ENCODE peak calls at places on chromosome 16, in eight cellular contexts. N is fibroblast of lung; Y is EH; G is tibial artery; J is activated CD4-positive, alpha-beta T cell treated with anti-CD3 and anti-CD28 coated beads, Interleukin-2, amount 50 U/mL, for 48 hours; K is neural crest cell; V is cardiac muscle cell; F is omental fat pad. Q is an unnamed sample.

GRCh38 chr16:51181495-51181795 is 30.4 kb upstream of the SALL1 start:
- DNase-seq in Y (peak), F (no peak), V (no peak), K (peak), J (no peak), N (peak), G (no peak), Q (no peak)

GRCh38 chr16:68093816-68094613 is 8.8 kb downstream of the NFATC3 start:
- DNase-seq in N (peak), K (no peak), G (no peak), F (no peak), Y (peak), V (peak), J (no peak), Q (no peak)

GRCh38 chr16:3459401-3460090 is 16.1 kb downstream of the NAA60 start:
- DNase-seq in N (peak), K (no peak), Y (peak), J (peak), F (no peak), V (no peak), G (no peak), Q (no peak)

GRCh38 chr16:1150511-1150982 is 2.4 kb upstream of the CACNA1H start:
- DNase-seq in Y (peak), F (no peak), V (no peak), N (peak), K (no peak), G (no peak), J (peak), Q (no peak)

GRCh38 chr16:58040496-58040846 is 14.9 kb downstream of the MMP15 start:
- DNase-seq in N (no peak), G (no peak), F (no peak), Y (no peak), V (no peak), K (no peak), J (no peak), Q (no peak)

GRCh38 chr16:31785126-31785525 is 88.5 kb upstream of the ZNF267 start:
- DNase-seq in G (no peak), N (no peak), V (no peak), Y (no peak), K (no peak), J (no peak), F (no peak), Q (no peak)

GRCh38 chr16:88393034-88393433 is 10.3 kb downstream of the ZNF469 start:
- DNase-seq in N (no peak), Y (no peak), F (no peak), V (no peak), K (no peak), G (peak), J (no peak), Q (no peak)

GRCh38 chr16:55660776-55661175 is 5.0 kb downstream of the SLC6A2 start:
- DNase-seq in N (no peak), K (no peak), G (peak), V (no peak), F (no peak), Y (no peak), J (no peak), Q (no peak)

GRCh38 chr16:87701505-87701921 is 64.3 kb downstream of the KLHDC4 start:
- DNase-seq in J (no peak), K (no peak), G (no peak), F (no peak), Y (no peak), V (no peak), N (no peak), Q (no peak)

GRCh38 chr16:83899272-83899897 is 470 bp downstream of the MLYCD start:
- DNase-seq in J (peak), N (peak), Y (peak), V (peak), G (peak), K (peak), F (no peak), Q (no peak)

GRCh38 chr16:69476920-69477418 is 52.5 kb downstream of the CYB5B start:
- DNase-seq in N (peak), F (no peak), V (peak), K (no peak), G (no peak), Y (peak), J (no peak), Q (no peak)

GRCh38 chr16:46889942-46890300 is 5.8 kb downstream of the GPT2 start:
- DNase-seq in V (no peak), K (no peak), J (no peak), N (no peak), G (no peak), Y (no peak), F (no peak), Q (no peak)

GRCh38 chr16:28830531-28830930 is 7.7 kb downstream of the ATXN2L start:
- DNase-seq in K (no peak), G (no peak), N (no peak), J (no peak), V (no peak), Y (no peak), F (no peak), Q (no peak)

GRCh38 chr16:87966685-87967185 is 15.5 kb downstream of the BANP start:
- DNase-seq in F (no peak), Y (peak), N (peak), V (no peak), G (peak), K (no peak), J (no peak), Q (no peak)

GRCh38 chr16:49700928-49701685 is 154.8 kb downstream of the ZNF423 start:
- DNase-seq in G (no peak), F (no peak), K (no peak), V (peak), Y (no peak), N (peak), J (no peak), Q (no peak)

GRCh38 chr16:66596986-66597848 is 7.3 kb upstream of the CMTM3 start:
- DNase-seq in F (no peak), G (no peak), V (no peak), N (no peak), K (no peak), Y (no peak), J (no peak), Q (no peak)

GRCh38 chr16:67882374-67883145 is 2.1 kb upstream of the NRN1L start:
- DNase-seq in V (peak), N (no peak), F (no peak), K (no peak), Y (peak), J (no peak), G (no peak), Q (no peak)